ENCODE peak calls at places on chromosome 12, in six cellular contexts. One of them, this sample, is unnamed.

GRCh38 chr12:51907083-51907863 is at the start of gene ACVRL1:
- DNase-seq in Calu3: no peak
- DNase-seq in effector memory CD8-positive, alpha-beta T cell: no peak
- DNase-seq in stimulated activated CD8-positive, alpha-beta memory T cell treated with anti-CD3 and anti-CD28 coated beads, Interleukin-2, amount 100 ng/mL, for 1 hour: no peak
- DNase-seq in uterus: no peak
- DNase-seq in AG10803: peak
- DNase-seq in this sample: no peak

GRCh38 chr12:16599081-16599480 is 6.9 kb downstream of the LMO3 start:
- DNase-seq in Calu3: no peak
- DNase-seq in stimulated activated CD8-positive, alpha-beta memory T cell treated with anti-CD3 and anti-CD28 coated beads, Interleukin-2, amount 100 ng/mL, for 1 hour: no peak
- DNase-seq in uterus: no peak
- DNase-seq in AG10803: no peak
- DNase-seq in effector memory CD8-positive, alpha-beta T cell: no peak
- DNase-seq in this sample: peak

GRCh38 chr12:39807043-39807442 is 187.4 kb upstream of the ABCD2 start:
- DNase-seq in stimulated activated CD8-positive, alpha-beta memory T cell treated with anti-CD3 and anti-CD28 coated beads, Interleukin-2, amount 100 ng/mL, for 1 hour: no peak
- DNase-seq in uterus: no peak
- DNase-seq in Calu3: no peak
- DNase-seq in AG10803: no peak
- DNase-seq in effector memory CD8-positive, alpha-beta T cell: no peak
- DNase-seq in this sample: no peak

GRCh38 chr12:77116277-77116676 is 50.9 kb upstream of the E2F7 start:
- DNase-seq in stimulated activated CD8-positive, alpha-beta memory T cell treated with anti-CD3 and anti-CD28 coated beads, Interleukin-2, amount 100 ng/mL, for 1 hour: no peak
- DNase-seq in Calu3: no peak
- DNase-seq in effector memory CD8-positive, alpha-beta T cell: no peak
- DNase-seq in AG10803: peak
- DNase-seq in uterus: no peak
- DNase-seq in this sample: no peak

GRCh38 chr12:6604254-6605029 is 2.7 kb downstream of the CHD4 start:
- DNase-seq in Calu3: no peak
- DNase-seq in effector memory CD8-positive, alpha-beta T cell: no peak
- DNase-seq in AG10803: peak
- DNase-seq in stimulated activated CD8-positive, alpha-beta memory T cell treated with anti-CD3 and anti-CD28 coated beads, Interleukin-2, amount 100 ng/mL, for 1 hour: no peak
- DNase-seq in uterus: no peak
- DNase-seq in this sample: peak

GRCh38 chr12:120229071-120229582 is 28.2 kb upstream of the RPLP0 start:
- DNase-seq in Calu3: no peak
- DNase-seq in stimulated activated CD8-positive, alpha-beta memory T cell treated with anti-CD3 and anti-CD28 coated beads, Interleukin-2, amount 100 ng/mL, for 1 hour: no peak
- DNase-seq in AG10803: no peak
- DNase-seq in uterus: peak
- DNase-seq in effector memory CD8-positive, alpha-beta T cell: no peak
- DNase-seq in this sample: peak

GRCh38 chr12:118741196-118741595 is 240.1 kb upstream of the SRRM4 start:
- DNase-seq in stimulated activated CD8-positive, alpha-beta memory T cell treated with anti-CD3 and anti-CD28 coated beads, Interleukin-2, amount 100 ng/mL, for 1 hour: no peak
- DNase-seq in uterus: no peak
- DNase-seq in AG10803: no peak
- DNase-seq in effector memory CD8-positive, alpha-beta T cell: no peak
- DNase-seq in Calu3: no peak
- DNase-seq in this sample: no peak

GRCh38 chr12:54587315-54587821 is 1.1 kb downstream of the PPP1R1A start:
- DNase-seq in uterus: no peak
- DNase-seq in AG10803: no peak
- DNase-seq in stimulated activated CD8-positive, alpha-beta memory T cell treated with anti-CD3 and anti-CD28 coated beads, Interleukin-2, amount 100 ng/mL, for 1 hour: no peak
- DNase-seq in Calu3: no peak
- DNase-seq in effector memory CD8-positive, alpha-beta T cell: no peak
- DNase-seq in this sample: no peak